ENCODE peak calls at places on chromosomes 13 and 19, in seven cellular contexts. V is heart left ventricle, M is H7, N is fibroblast of lung, I is lower leg skin, C is brain microvascular endothelial cell, Q is choroid plexus epithelial cell. Z is an unnamed sample.

GRCh38 chr19:47032171-47032811 is 12.7 kb downstream of the NPAS1 start:
- DNase-seq in V (no peak), M (peak), N (no peak), I (no peak), C (no peak), Q (peak), Z (no peak)

GRCh38 chr13:79614519-79614918 is 133.6 kb downstream of the NDFIP2 start:
- DNase-seq in V (no peak), M (no peak), N (no peak), I (no peak), C (no peak), Q (no peak), Z (no peak)

GRCh38 chr13:23743717-23744116 is 145.5 kb downstream of the MIPEP start:
- DNase-seq in V (no peak), M (no peak), N (no peak), I (no peak), C (no peak), Q (no peak), Z (no peak)

GRCh38 chr13:110714798-110715394 is 1.4 kb downstream of the ING1 start:
- DNase-seq in V (peak), M (peak), N (peak), I (peak), C (peak), Q (peak), Z (no peak)

GRCh38 chr13:25977216-25977615 is 74.6 kb downstream of the SHISA2 start:
- DNase-seq in V (no peak), M (peak), N (peak), I (no peak), C (no peak), Q (no peak), Z (no peak)

GRCh38 chr19:32652893-32653625 is 21.9 kb downstream of the ANKRD27 start:
- DNase-seq in V (peak), M (no peak), N (peak), I (no peak), C (peak), Q (peak), Z (peak)

GRCh38 chr13:50543767-50544166 is 299.7 kb downstream of the DLEU7 start:
- DNase-seq in V (no peak), M (no peak), N (peak), I (no peak), C (peak), Q (peak), Z (peak)

GRCh38 chr13:111033172-111034133 is 81.7 kb upstream of the ARHGEF7 start:
- DNase-seq in V (no peak), M (peak), N (no peak), I (no peak), C (no peak), Q (no peak), Z (peak)

GRCh38 chr13:113651511-113652403 is 6.2 kb downstream of the ATP4B start:
- DNase-seq in V (no peak), M (peak), N (no peak), I (no peak), C (no peak), Q (no peak), Z (no peak)

GRCh38 chr13:93226065-93226622 is 463 bp upstream of the GPC6 start:
- DNase-seq in V (no peak), M (no peak), N (no peak), I (no peak), C (peak), Q (no peak), Z (no peak)

GRCh38 chr13:42333613-42334328 is 61.8 kb downstream of the AKAP11 start:
- DNase-seq in V (no peak), M (no peak), N (peak), I (no peak), C (peak), Q (peak), Z (peak)

GRCh38 chr19:10644351-10645007 is 9.7 kb upstream of the ILF3 start:
- DNase-seq in V (peak), M (peak), N (peak), I (peak), C (peak), Q (peak), Z (peak)

GRCh38 chr13:94706854-94707399 is 5.4 kb downstream of the SOX21 start:
- DNase-seq in V (no peak), M (peak), N (no peak), I (no peak), C (no peak), Q (no peak), Z (no peak)

GRCh38 chr19:18159810-18160209 is 6.8 kb downstream of the PIK3R2 start:
- DNase-seq in V (no peak), M (no peak), N (no peak), I (no peak), C (no peak), Q (no peak), Z (no peak)

GRCh38 chr13:36130542-36131214 is 504 bp downstream of the DCLK1 start:
- DNase-seq in V (peak), M (peak), N (no peak), I (no peak), C (no peak), Q (peak), Z (no peak)
- H3K4me3 ChIP-seq in V (peak), M (peak), N (peak), I (peak), C (peak), Q (peak), Z (peak)

GRCh38 chr19:49801401-49801888 is 11.6 kb downstream of the FUZ start:
- DNase-seq in V (no peak), M (no peak), N (no peak), I (no peak), C (no peak), Q (no peak), Z (no peak)
- H3K4me3 ChIP-seq in V (peak), M (peak), N (no peak), I (no peak), C (peak), Q (peak), Z (peak)

GRCh38 chr19:29927944-29928669 is 13.9 kb upstream of the URI1 start:
- DNase-seq in V (no peak), M (peak), N (no peak), I (no peak), C (no peak), Q (no peak), Z (no peak)
- H3K4me3 ChIP-seq in V (no peak), M (no peak), N (no peak), I (no peak), C (peak), Q (peak), Z (peak)

GRCh38 chr19:2495651-2496316 is 19.9 kb downstream of the GADD45B start:
- DNase-seq in V (no peak), M (peak), N (no peak), I (no peak), C (no peak), Q (no peak), Z (peak)
- H3K4me3 ChIP-seq in V (peak), M (peak), N (no peak), I (no peak), C (no peak), Q (peak), Z (peak)

GRCh38 chr19:41325640-41325946 is 15.6 kb downstream of the CCDC97 start:
- DNase-seq in V (no peak), M (no peak), N (no peak), I (no peak), C (no peak), Q (no peak), Z (no peak)
- H3K4me3 ChIP-seq in V (peak), M (peak), N (no peak), I (no peak), C (peak), Q (peak), Z (peak)

GRCh38 chr13:28059214-28059613 is 41.2 kb downstream of the FLT3 start:
- DNase-seq in V (no peak), M (peak), N (peak), I (no peak), C (peak), Q (peak), Z (peak)
- H3K4me3 ChIP-seq in V (no peak), M (no peak), N (no peak), I (no peak), C (no peak), Q (no peak), Z (no peak)

GRCh38 chr13:20713751-20714150 is 10.3 kb downstream of the IL17D start:
- DNase-seq in V (peak), M (no peak), N (peak), I (no peak), C (peak), Q (peak), Z (no peak)
- H3K4me3 ChIP-seq in V (peak), M (no peak), N (no peak), I (no peak), C (peak), Q (no peak), Z (no peak)

DNA sequence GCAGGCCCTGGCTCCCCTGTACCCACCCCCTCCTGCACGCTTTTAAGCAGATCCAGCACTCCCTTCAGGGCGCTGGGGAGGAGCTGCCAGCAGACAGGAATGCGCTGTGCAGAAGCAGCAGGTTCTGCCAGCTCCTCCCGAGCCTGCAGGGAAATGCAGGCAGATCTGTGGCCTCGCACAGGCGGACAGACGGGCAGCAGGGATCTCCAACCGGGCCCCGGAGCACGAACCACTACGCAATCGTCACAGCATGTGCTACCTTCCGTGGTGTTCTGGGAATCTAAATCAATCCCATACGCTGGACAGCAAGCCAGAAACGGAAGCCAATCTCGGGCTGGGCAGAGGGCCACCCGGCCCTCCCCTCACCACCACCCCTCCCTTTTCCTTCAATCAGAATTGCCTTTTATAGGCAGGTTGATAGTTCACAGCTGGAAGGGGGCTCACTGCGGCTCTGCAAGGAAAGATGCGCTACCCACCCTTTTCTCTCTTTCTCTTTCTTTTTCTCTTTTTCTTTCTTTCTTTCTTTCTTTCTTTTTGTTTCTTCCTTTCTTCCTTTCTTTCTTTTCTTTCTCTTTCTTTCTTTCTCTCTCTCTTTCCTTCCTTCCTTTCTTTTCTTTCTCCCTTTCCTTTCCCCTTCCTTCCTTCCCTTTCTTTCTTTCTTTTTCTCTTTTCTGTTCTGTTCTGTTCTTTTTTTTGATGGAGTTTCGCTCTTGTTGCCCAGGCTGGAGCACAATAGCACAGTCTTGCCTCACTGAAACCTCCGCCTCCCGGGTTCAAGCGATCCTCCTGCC is 99.9 kb downstream of the GNG7 start:
- DNase-seq in V (peak), M (peak), N (peak), I (peak), C (peak), Q (peak), Z (peak)
- H3K4me3 ChIP-seq in V (peak), M (peak), N (peak), I (no peak), C (peak), Q (peak), Z (peak)